ENCODE peak calls at places on chromosomes 13 and 19, in six cellular contexts. N is H1, Z is IMR-90, K is mesenchymal stem cell, C is H9, Y is neuronal stem cell. O is an unnamed sample.

GRCh38 chr13:23159205-23159586 is 21.6 kb upstream of the SGCG start:
- DNase-seq in N (no peak), Z (peak), K (no peak), C (peak), Y (peak), O (peak)

GRCh38 chr13:110661256-110661655 is 44.7 kb downstream of the CARS2 start:
- DNase-seq in N (no peak), Z (no peak), K (no peak), C (no peak), Y (no peak), O (no peak)

GRCh38 chr13:29000802-29001201 is 180.7 kb downstream of the MTUS2 start:
- DNase-seq in N (no peak), Z (no peak), K (no peak), C (no peak), Y (no peak), O (no peak)

GRCh38 chr13:104015646-104016396 is 949.6 kb upstream of the SLC10A2 start:
- DNase-seq in N (no peak), Z (peak), K (peak), C (no peak), Y (no peak), O (no peak)

GRCh38 chr19:49343127-49343526 is 7.9 kb downstream of the CD37 start:
- DNase-seq in N (no peak), Z (no peak), K (no peak), C (no peak), Y (no peak), O (no peak)

GRCh38 chr19:6723108-6723618 is 2.7 kb upstream of the C3 start:
- DNase-seq in N (no peak), Z (peak), K (peak), C (no peak), Y (no peak), O (no peak)

GRCh38 chr13:32426981-32427851 is 714 bp downstream of the N4BP2L1 start:
- DNase-seq in N (no peak), Z (peak), K (peak), C (peak), Y (peak), O (peak)

GRCh38 chr13:30121244-30121643 is 186.1 kb downstream of the KATNAL1 start:
- DNase-seq in N (no peak), Z (no peak), K (no peak), C (no peak), Y (no peak), O (no peak)

GRCh38 chr13:101454767-101455166 is 2.3 kb downstream of the ITGBL1 start:
- DNase-seq in N (no peak), Z (peak), K (no peak), C (no peak), Y (no peak), O (no peak)

GRCh38 chr13:107807306-107808073 is 407.8 kb downstream of the LIG4 start:
- DNase-seq in N (no peak), Z (no peak), K (no peak), C (no peak), Y (no peak), O (no peak)

GRCh38 chr13:74061939-74062595 is 72.1 kb downstream of the KLF12 start:
- DNase-seq in N (no peak), Z (peak), K (peak), C (no peak), Y (no peak), O (no peak)

GRCh38 chr19:45059258-45059965 is 16.9 kb downstream of the ZNF296 start:
- DNase-seq in N (no peak), Z (peak), K (peak), C (peak), Y (peak), O (peak)

GRCh38 chr13:32385369-32385768 is 42.6 kb downstream of the N4BP2L1 start:
- DNase-seq in N (no peak), Z (no peak), K (no peak), C (no peak), Y (no peak), O (no peak)

GRCh38 chr19:16340092-16340491 is 15.5 kb downstream of the KLF2 start:
- DNase-seq in N (no peak), Z (peak), K (peak), C (no peak), Y (no peak), O (no peak)

GRCh38 chr19:29878973-29879654 is 62.9 kb upstream of the URI1 start:
- DNase-seq in N (no peak), Z (peak), K (no peak), C (peak), Y (no peak), O (peak)

GRCh38 chr13:76884167-76884566 is 2.0 kb downstream of the KCTD12 start:
- DNase-seq in N (peak), Z (no peak), K (peak), C (peak), Y (no peak), O (peak)

GRCh38 chr13:73107970-73108369 is 49.2 kb downstream of the KLF5 start:
- DNase-seq in N (no peak), Z (no peak), K (no peak), C (no peak), Y (no peak), O (no peak)

GRCh38 chr13:22200469-22200868 is 529.6 kb downstream of the FGF9 start:
- DNase-seq in N (no peak), Z (no peak), K (no peak), C (no peak), Y (no peak), O (no peak)

GRCh38 chr19:6023085-6023682 is 45.2 kb upstream of the RANBP3 start:
- DNase-seq in N (no peak), Z (peak), K (peak), C (no peak), Y (no peak), O (no peak)

GRCh38 chr19:38383184-38383583 is 4.7 kb downstream of the GGN start:
- DNase-seq in N (no peak), Z (no peak), K (no peak), C (no peak), Y (no peak), O (peak)

GRCh38 chr19:48174445-48175030 is 4.1 kb downstream of the ZSWIM9 start:
- DNase-seq in N (no peak), Z (no peak), K (no peak), C (no peak), Y (no peak), O (no peak)

GRCh38 chr19:32870981-32871451 is 1.4 kb upstream of the SLC7A9 start:
- DNase-seq in N (no peak), Z (no peak), K (no peak), C (peak), Y (no peak), O (peak)

GRCh38 chr13:110403721-110404120 is 96.6 kb downstream of the COL4A2 start:
- DNase-seq in N (no peak), Z (peak), K (peak), C (no peak), Y (no peak), O (peak)

GRCh38 chr13:40974460-40975407 is 44.4 kb downstream of the ELF1 start:
- DNase-seq in N (no peak), Z (peak), K (peak), C (peak), Y (peak), O (no peak)

GRCh38 chr19:10672529-10673150 is 18.5 kb downstream of the ILF3 start:
- DNase-seq in N (no peak), Z (no peak), K (peak), C (no peak), Y (no peak), O (no peak)

GRCh38 chr13:77703426-77703825 is 5.9 kb downstream of the SLAIN1 start:
- DNase-seq in N (no peak), Z (no peak), K (no peak), C (no peak), Y (no peak), O (no peak)

GRCh38 chr19:18417250-18418033 is 1.8 kb upstream of the SSBP4 start:
- DNase-seq in N (no peak), Z (peak), K (peak), C (peak), Y (peak), O (peak)

GRCh38 chr13:113412440-113412839 is 40.8 kb downstream of the ADPRHL1 start:
- DNase-seq in N (no peak), Z (no peak), K (no peak), C (no peak), Y (no peak), O (no peak)

GRCh38 chr13:113413178-113413897 is 40.0 kb downstream of the ADPRHL1 start:
- DNase-seq in N (no peak), Z (no peak), K (no peak), C (no peak), Y (no peak), O (no peak)

GRCh38 chr13:113410472-113411201 is 42.7 kb downstream of the ADPRHL1 start:
- DNase-seq in N (no peak), Z (peak), K (peak), C (no peak), Y (no peak), O (peak)

GRCh38 chr13:113413898-113414282 is 39.4 kb downstream of the ADPRHL1 start:
- DNase-seq in N (no peak), Z (no peak), K (no peak), C (no peak), Y (no peak), O (no peak)

GRCh38 chr13:113411216-113412023 is 41.9 kb downstream of the ADPRHL1 start:
- DNase-seq in N (no peak), Z (peak), K (peak), C (no peak), Y (no peak), O (peak)
- H3K14ac ChIP-seq in N (no peak), Z (peak), K (no peak), C (no peak), Y (no peak), O (no peak)

DNA sequence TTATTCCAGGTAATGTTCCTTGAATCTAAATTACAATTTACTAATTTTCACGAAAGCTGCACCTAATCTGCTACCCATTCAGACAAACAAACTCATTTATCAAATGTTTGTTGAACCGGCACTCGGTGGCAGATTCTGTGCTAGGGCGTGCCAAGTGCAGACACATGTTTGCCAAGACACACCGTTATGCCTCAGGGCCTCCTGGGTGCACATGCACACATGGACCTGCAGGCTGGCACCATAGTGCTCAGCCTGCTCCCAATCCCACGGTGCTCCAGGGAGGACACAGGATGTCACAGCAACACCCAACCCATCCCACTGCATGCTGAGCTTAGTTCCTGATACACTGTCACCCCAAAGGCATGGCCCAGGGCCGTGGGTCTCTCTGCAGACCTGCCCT is 7.7 kb downstream of the SCGB2B2 start:
- DNase-seq in N (no peak), Z (no peak), K (no peak), C (no peak), Y (no peak), O (no peak)
- H3K9ac ChIP-seq in N (no peak), Z (no peak), K (no peak), C (no peak), Y (peak), O (no peak)

GRCh38 chr19:58388175-58388526 is 1.1 kb downstream of the RPS5 start:
- DNase-seq in N (no peak), Z (no peak), K (no peak), C (peak), Y (no peak), O (no peak)

GRCh38 chr19:58385313-58386165 is 1.5 kb upstream of the RPS5 start:
- DNase-seq in N (no peak), Z (no peak), K (no peak), C (peak), Y (no peak), O (no peak)

GRCh38 chr19:58387338-58388174 is 487 bp downstream of the RPS5 start:
- DNase-seq in N (no peak), Z (no peak), K (peak), C (no peak), Y (no peak), O (no peak)

GRCh38 chr19:58386576-58387337 is at the start of gene RPS5:
- DNase-seq in N (peak), Z (peak), K (peak), C (peak), Y (peak), O (peak)

GRCh38 chr19:58386166-58386575 is 898 bp upstream of the RPS5 start:
- DNase-seq in N (no peak), Z (no peak), K (no peak), C (peak), Y (no peak), O (no peak)
- H3K14ac ChIP-seq in N (peak), Z (peak), K (peak), C (peak), Y (peak), O (peak)

DNA sequence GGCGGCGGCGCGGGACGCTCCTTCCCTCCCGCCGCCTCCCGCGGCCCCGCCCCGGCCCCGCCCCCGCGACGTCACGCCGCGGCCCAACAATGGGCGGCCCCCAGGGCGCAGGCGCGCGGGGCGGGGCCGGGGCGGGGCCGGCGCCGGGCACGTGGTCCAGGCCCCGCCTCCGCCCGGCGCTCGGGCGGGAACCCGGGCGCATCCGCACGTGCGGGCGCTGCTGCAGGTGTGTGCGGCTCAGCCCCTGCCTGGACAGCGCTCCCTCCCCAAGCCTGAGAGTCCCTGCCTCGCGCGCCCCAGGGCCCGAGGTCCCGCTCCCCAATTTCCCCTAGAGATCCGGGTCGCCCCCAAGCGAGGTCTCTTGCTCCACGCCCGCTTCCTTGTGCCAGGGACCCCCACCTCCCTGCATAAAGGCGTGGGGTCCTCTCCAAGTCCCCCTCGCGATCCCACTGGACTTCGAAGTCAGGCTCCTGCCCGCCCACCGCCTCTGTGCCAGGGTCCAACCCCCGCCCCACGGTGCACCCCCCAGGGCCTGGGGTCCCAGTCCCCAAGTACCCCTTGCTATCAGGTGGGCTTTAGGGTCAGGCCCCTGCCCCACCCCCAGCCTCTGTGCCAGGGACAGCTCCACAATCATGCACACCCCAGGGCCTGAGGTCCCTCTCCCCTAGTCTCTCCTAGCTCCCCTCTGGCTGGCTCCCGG is at the start of gene MEX3D:
- DNase-seq in N (no peak), Z (peak), K (peak), C (peak), Y (peak), O (peak)
- H3K9ac ChIP-seq in N (peak), Z (peak), K (peak), C (peak), Y (peak), O (peak)

GRCh38 chr13:112734696-112735547 is 45.1 kb downstream of the ATP11A start:
- DNase-seq in N (no peak), Z (peak), K (no peak), C (no peak), Y (no peak), O (no peak)
- H3K14ac ChIP-seq in N (no peak), Z (no peak), K (no peak), C (no peak), Y (no peak), O (no peak)

GRCh38 chr13:33756929-33757328 is 61.0 kb upstream of the RFC3 start:
- DNase-seq in N (no peak), Z (no peak), K (no peak), C (no peak), Y (no peak), O (no peak)

GRCh38 chr13:33761744-33762143 is 56.2 kb upstream of the RFC3 start:
- DNase-seq in N (no peak), Z (no peak), K (no peak), C (peak), Y (no peak), O (no peak)

GRCh38 chr13:33752631-33753030 is 65.3 kb upstream of the RFC3 start:
- DNase-seq in N (no peak), Z (no peak), K (no peak), C (no peak), Y (no peak), O (no peak)

GRCh38 chr13:33758113-33758512 is 59.8 kb upstream of the RFC3 start:
- DNase-seq in N (no peak), Z (no peak), K (no peak), C (no peak), Y (no peak), O (no peak)

DNA sequence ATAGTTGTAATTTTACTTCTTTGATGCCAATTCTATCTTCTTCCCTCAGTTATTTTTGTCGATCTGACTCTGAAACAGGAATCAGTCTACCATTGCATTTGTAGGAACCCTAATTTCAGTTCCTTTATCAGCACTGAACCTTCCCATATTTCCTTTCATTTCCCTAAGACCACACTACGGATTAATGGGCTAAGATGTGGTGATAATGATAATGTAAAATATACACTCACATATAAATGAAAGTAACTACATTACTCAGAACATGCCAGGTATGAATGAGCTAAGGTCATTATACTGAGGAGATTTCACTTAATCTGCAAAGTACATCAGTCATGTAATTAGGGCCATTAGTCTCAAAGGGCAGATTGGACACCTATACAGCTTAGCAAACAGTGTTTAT is 60.2 kb upstream of the RFC3 start:
- DNase-seq in N (no peak), Z (no peak), K (no peak), C (no peak), Y (no peak), O (no peak)
- H3K9ac ChIP-seq in N (no peak), Z (no peak), K (no peak), C (no peak), Y (no peak), O (no peak)

GRCh38 chr19:34982275-34982674 is 17.8 kb upstream of the GRAMD1A start:
- DNase-seq in N (no peak), Z (no peak), K (no peak), C (no peak), Y (no peak), O (no peak)
- H3K14ac ChIP-seq in N (no peak), Z (no peak), K (no peak), C (no peak), Y (no peak), O (no peak)

GRCh38 chr19:7819337-7819736 is 10.7 kb upstream of the EVI5L start:
- DNase-seq in N (no peak), Z (no peak), K (no peak), C (no peak), Y (no peak), O (no peak)
- H3K9ac ChIP-seq in N (no peak), Z (no peak), K (no peak), C (no peak), Y (no peak), O (no peak)

DNA sequence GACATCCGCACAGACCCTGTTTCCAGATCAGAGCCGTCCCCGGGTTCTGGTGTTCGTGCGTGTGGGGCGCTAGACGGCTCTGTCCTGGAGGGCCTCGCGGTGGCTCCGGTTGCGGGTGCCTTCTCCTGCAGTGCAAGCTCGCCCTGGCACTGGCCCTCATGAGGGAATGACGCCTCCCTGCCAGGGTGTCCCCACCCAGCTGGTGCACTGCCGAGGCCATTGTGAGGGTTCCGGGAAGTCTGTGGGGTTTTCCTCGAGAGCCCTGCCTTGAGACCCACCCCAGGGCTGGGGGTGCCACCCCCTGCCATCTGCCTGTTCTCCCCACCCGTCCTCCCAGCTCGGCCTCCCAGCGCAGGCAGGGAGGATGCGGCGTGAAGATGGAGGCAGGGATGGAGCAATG is 19.2 kb upstream of the GNA15 start:
- DNase-seq in N (no peak), Z (no peak), K (no peak), C (no peak), Y (no peak), O (no peak)
- H3K14ac ChIP-seq in N (no peak), Z (no peak), K (no peak), C (no peak), Y (peak), O (no peak)

GRCh38 chr13:27476943-27477681 is 26.7 kb upstream of the MTIF3 start:
- DNase-seq in N (no peak), Z (peak), K (peak), C (no peak), Y (no peak), O (no peak)

GRCh38 chr13:27481766-27482165 is 31.4 kb upstream of the MTIF3 start:
- DNase-seq in N (peak), Z (peak), K (peak), C (peak), Y (peak), O (peak)

GRCh38 chr13:27487776-27488175 is 37.4 kb upstream of the MTIF3 start:
- DNase-seq in N (no peak), Z (no peak), K (no peak), C (no peak), Y (no peak), O (no peak)

GRCh38 chr13:27483421-27483820 is 33.1 kb upstream of the MTIF3 start:
- DNase-seq in N (no peak), Z (no peak), K (no peak), C (no peak), Y (no peak), O (no peak)

DNA sequence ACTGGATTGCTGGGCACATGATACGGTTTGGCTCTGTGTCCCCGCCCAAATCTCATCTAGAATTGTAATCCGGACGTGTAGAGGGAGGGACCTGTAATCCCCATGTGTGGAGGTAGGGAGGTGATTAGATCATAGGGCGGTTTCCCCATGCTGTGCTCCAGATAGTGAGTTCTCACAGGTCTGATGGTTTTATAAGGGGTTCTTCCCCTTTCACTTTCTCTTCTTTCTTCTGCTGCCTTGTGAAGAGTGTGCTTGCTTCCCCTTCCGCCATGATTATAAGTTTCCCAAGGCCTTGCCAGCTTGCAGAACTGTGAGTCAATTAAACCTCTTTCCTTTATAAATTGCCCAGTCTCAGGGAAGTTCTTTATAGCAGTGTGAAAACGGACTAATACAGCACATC is 32.6 kb upstream of the MTIF3 start:
- DNase-seq in N (no peak), Z (no peak), K (no peak), C (no peak), Y (no peak), O (peak)
- H3K9ac ChIP-seq in N (no peak), Z (no peak), K (no peak), C (no peak), Y (no peak), O (no peak)